ENCODE peak calls at places on chromosome X, in six cellular contexts. Z, D, V, U, L and N are unnamed samples.

GRCh38 chrX:13223868-13224555 is 95.8 kb downstream of the ATXN3L start:
- DNase-seq in Z (no peak), D (no peak), V (peak), U (peak), L (no peak), N (no peak)

GRCh38 chrX:13876652-13877051 is 59.8 kb upstream of the GPM6B start:
- DNase-seq in Z (no peak), D (no peak), V (peak), U (peak), L (no peak), N (no peak)

GRCh38 chrX:147978931-147979330 is 2.2 kb upstream of the FMR1NB start:
- DNase-seq in Z (no peak), D (no peak), V (no peak), U (no peak), L (no peak), N (no peak)

GRCh38 chrX:42096262-42096939 is 173.0 kb upstream of the CASK start:
- DNase-seq in Z (peak), D (no peak), V (peak), U (peak), L (no peak), N (no peak)

GRCh38 chrX:24790166-24790565 is 96.4 kb downstream of the POLA1 start:
- DNase-seq in Z (no peak), D (no peak), V (no peak), U (no peak), L (no peak), N (no peak)

GRCh38 chrX:29530520-29530919 is 684.8 kb upstream of the MAGEB2 start:
- DNase-seq in Z (no peak), D (no peak), V (no peak), U (peak), L (no peak), N (no peak)

GRCh38 chrX:13428055-13428786 is 108.4 kb upstream of the ATXN3L start:
- DNase-seq in Z (no peak), D (no peak), V (no peak), U (peak), L (no peak), N (no peak)

GRCh38 chrX:97931586-97931985 is 1047.9 kb downstream of the RPA4 start:
- DNase-seq in Z (no peak), D (no peak), V (no peak), U (no peak), L (no peak), N (no peak)

GRCh38 chrX:150184487-150184886 is 178.6 kb upstream of the MAMLD1 start:
- DNase-seq in Z (no peak), D (no peak), V (no peak), U (no peak), L (no peak), N (no peak)

GRCh38 chrX:18424482-18425198 is 768 bp upstream of the CDKL5 start:
- DNase-seq in Z (no peak), D (peak), V (peak), U (peak), L (no peak), N (no peak)

GRCh38 chrX:116605576-116605975 is 142.8 kb upstream of the CT83 start:
- DNase-seq in Z (no peak), D (no peak), V (no peak), U (no peak), L (no peak), N (no peak)

GRCh38 chrX:150165776-150166610 is 197.1 kb upstream of the MAMLD1 start:
- DNase-seq in Z (no peak), D (no peak), V (no peak), U (no peak), L (no peak), N (no peak)

GRCh38 chrX:107935200-107935599 is 47.0 kb downstream of the TEX13B start:
- DNase-seq in Z (no peak), D (no peak), V (no peak), U (peak), L (no peak), N (no peak)

GRCh38 chrX:138492371-138492770 is 219.1 kb downstream of the FGF13 start:
- DNase-seq in Z (no peak), D (no peak), V (no peak), U (no peak), L (no peak), N (no peak)

GRCh38 chrX:41178201-41178600 is 93.0 kb downstream of the USP9X start:
- DNase-seq in Z (no peak), D (no peak), V (no peak), U (no peak), L (peak), N (no peak)

GRCh38 chrX:9942086-9942485 is 25.1 kb upstream of the CLDN34 start:
- DNase-seq in Z (no peak), D (no peak), V (no peak), U (no peak), L (peak), N (no peak)

GRCh38 chrX:153366119-153366518 is 32.2 kb downstream of the ZNF275 start:
- DNase-seq in Z (no peak), D (no peak), V (no peak), U (no peak), L (no peak), N (no peak)

GRCh38 chrX:130497531-130497930 is 95.7 kb downstream of the RBMX2 start:
- DNase-seq in Z (no peak), D (no peak), V (no peak), U (no peak), L (no peak), N (no peak)

GRCh38 chrX:23993012-23993633 is 33.9 kb downstream of the KLHL15 start:
- DNase-seq in Z (no peak), D (no peak), V (no peak), U (peak), L (no peak), N (no peak)

GRCh38 chrX:19616016-19616415 is 100.7 kb upstream of the MAP3K15 start:
- DNase-seq in Z (no peak), D (no peak), V (no peak), U (no peak), L (no peak), N (no peak)

GRCh38 chrX:28586291-28586690 is 955 bp upstream of the IL1RAPL1 start:
- DNase-seq in Z (no peak), D (no peak), V (peak), U (peak), L (no peak), N (no peak)

GRCh38 chrX:20361081-20361889 is 94.6 kb upstream of the RPS6KA3 start:
- DNase-seq in Z (no peak), D (no peak), V (no peak), U (peak), L (no peak), N (no peak)

GRCh38 chrX:65578346-65578745 is 43.8 kb upstream of the LAS1L start:
- DNase-seq in Z (no peak), D (no peak), V (no peak), U (no peak), L (no peak), N (no peak)

GRCh38 chrX:22699591-22700091 is 300.1 kb upstream of the DDX53 start:
- DNase-seq in Z (no peak), D (no peak), V (no peak), U (no peak), L (no peak), N (no peak)

GRCh38 chrX:48958635-48959094 is 1.3 kb upstream of the OTUD5 start:
- DNase-seq in Z (peak), D (no peak), V (peak), U (peak), L (no peak), N (no peak)

GRCh38 chrX:120463241-120463640 is 5.9 kb downstream of the LAMP2 start:
- DNase-seq in Z (no peak), D (no peak), V (no peak), U (peak), L (no peak), N (no peak)

GRCh38 chrX:119094819-119095218 is 22.0 kb downstream of the CT47C1 start:
- DNase-seq in Z (no peak), D (no peak), V (no peak), U (no peak), L (no peak), N (no peak)
- TF ChIP-seq CTCF in Z (no peak), D (no peak), V (no peak), U (no peak), L (no peak), N (no peak)

DNA sequence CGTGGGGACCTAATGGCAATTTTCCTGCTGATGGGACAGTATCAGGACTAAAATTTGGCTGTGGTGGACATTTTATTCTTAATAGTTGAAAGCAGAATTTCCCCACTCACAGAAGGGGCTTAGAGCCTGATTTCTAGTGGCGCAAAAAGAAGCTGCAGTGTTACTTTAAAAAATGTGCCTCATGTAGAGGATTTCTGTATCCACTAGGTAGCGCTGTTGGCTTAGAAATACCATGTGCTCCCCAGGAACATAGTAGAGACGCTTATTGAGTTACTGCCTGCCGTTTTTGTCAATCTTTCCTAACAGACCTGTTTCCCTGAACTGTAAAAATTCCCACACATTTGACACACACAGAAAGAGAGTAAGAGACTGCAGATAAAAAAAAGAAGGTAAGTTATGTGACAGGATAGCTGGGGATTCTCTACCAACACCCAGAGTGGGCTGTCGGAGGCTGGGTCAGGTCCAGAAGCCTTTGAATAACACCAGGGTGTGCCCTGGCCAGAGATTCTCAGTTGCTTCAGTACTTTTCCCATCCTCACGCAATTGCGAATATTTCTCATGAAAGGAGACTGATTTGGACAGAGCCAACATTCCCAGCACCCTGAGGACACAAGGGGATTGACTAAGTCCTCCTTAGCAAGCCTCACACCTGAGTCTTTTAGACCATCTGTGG is 88.4 kb downstream of the ZXDA start:
- DNase-seq in Z (no peak), D (no peak), V (no peak), U (peak), L (peak), N (no peak)
- TF ChIP-seq CTCF in Z (peak), D (peak), V (peak), U (peak), L (peak), N (peak)

GRCh38 chrX:15854080-15854655 is 445 bp downstream of the AP1S2 start:
- DNase-seq in Z (peak), D (peak), V (peak), U (peak), L (no peak), N (peak)
- TF ChIP-seq CTCF in Z (no peak), D (peak), V (peak), U (peak), L (peak), N (peak)

GRCh38 chrX:80285131-80285773 is 135.0 kb upstream of the TENT5D start:
- DNase-seq in Z (no peak), D (no peak), V (no peak), U (peak), L (no peak), N (no peak)

DNA sequence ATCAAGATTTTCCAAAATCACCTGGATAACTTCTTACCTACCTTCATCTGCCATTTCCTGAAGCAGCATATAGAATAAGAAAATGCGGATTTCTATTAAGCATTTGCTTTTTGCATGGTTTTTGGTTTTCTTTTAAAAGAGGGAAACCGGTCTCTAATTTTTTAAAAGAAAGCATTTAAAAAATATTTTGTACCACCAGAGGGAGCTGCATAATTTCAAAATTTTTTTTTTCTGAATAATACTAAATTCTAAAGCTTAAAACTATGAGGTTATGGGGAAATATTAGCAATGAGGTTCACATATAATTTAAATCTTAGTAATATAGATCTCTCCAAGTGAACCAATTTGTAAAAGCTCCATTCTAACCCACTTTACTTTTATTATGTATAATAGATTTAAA is 137.7 kb upstream of the TENT5D start:
- DNase-seq in Z (no peak), D (no peak), V (no peak), U (no peak), L (no peak), N (no peak)
- TF ChIP-seq CTCF in Z (no peak), D (no peak), V (peak), U (peak), L (peak), N (no peak)

GRCh38 chrX:109393859-109394258 is 88.0 kb downstream of the GUCY2F start:
- DNase-seq in Z (no peak), D (no peak), V (no peak), U (peak), L (no peak), N (no peak)
- TF ChIP-seq CTCF in Z (no peak), D (no peak), V (no peak), U (peak), L (peak), N (no peak)

GRCh38 chrX:46757052-46757451 is 1.9 kb downstream of the SLC9A7 start:
- DNase-seq in Z (no peak), D (no peak), V (no peak), U (no peak), L (no peak), N (no peak)

GRCh38 chrX:46758163-46758955 is 559 bp downstream of the SLC9A7 start:
- DNase-seq in Z (no peak), D (peak), V (no peak), U (peak), L (no peak), N (no peak)

GRCh38 chrX:46757593-46757992 is 1.3 kb downstream of the SLC9A7 start:
- DNase-seq in Z (no peak), D (no peak), V (no peak), U (peak), L (no peak), N (no peak)

GRCh38 chrX:46758956-46759644 is at the start of gene SLC9A7:
- DNase-seq in Z (peak), D (peak), V (peak), U (peak), L (peak), N (peak)

GRCh38 chrX:46759645-46759974 is 692 bp upstream of the SLC9A7 start:
- DNase-seq in Z (no peak), D (no peak), V (no peak), U (peak), L (no peak), N (no peak)
- TF ChIP-seq CTCF in Z (no peak), D (peak), V (no peak), U (no peak), L (no peak), N (no peak)